ENCODE peak calls at places on chromosomes 12 and 14, in five cellular contexts. One of them, this sample, is unnamed.

GRCh38 chr12:53793221-53793620 is 41.4 kb upstream of the CISTR start:
- DNase-seq in neural crest cell: no peak
- DNase-seq in BE2C: no peak
- DNase-seq in lower leg skin: no peak
- DNase-seq in retinal pigment epithelial cell: no peak
- DNase-seq in this sample: no peak

GRCh38 chr14:80930095-80930494 is 11.4 kb downstream of the CEP128 start:
- DNase-seq in retinal pigment epithelial cell: no peak
- DNase-seq in BE2C: no peak
- DNase-seq in neural crest cell: no peak
- DNase-seq in lower leg skin: no peak
- DNase-seq in this sample: no peak

GRCh38 chr14:76950043-76951020 is 78.2 kb downstream of the IRF2BPL start:
- DNase-seq in neural crest cell: no peak
- DNase-seq in BE2C: no peak
- DNase-seq in lower leg skin: no peak
- DNase-seq in retinal pigment epithelial cell: peak; percentile 76
- DNase-seq in this sample: no peak

GRCh38 chr14:22471545-22472121 is 117.4 kb downstream of the DAD1 start:
- DNase-seq in neural crest cell: peak; percentile 44
- DNase-seq in retinal pigment epithelial cell: no peak
- DNase-seq in lower leg skin: no peak
- DNase-seq in BE2C: peak; percentile 82
- DNase-seq in this sample: peak; percentile 70

GRCh38 chr12:70590051-70590450 is 47.2 kb downstream of the PTPRB start:
- DNase-seq in neural crest cell: peak; percentile 72
- DNase-seq in BE2C: peak; percentile 76
- DNase-seq in lower leg skin: peak; percentile 59
- DNase-seq in retinal pigment epithelial cell: no peak
- DNase-seq in this sample: no peak

GRCh38 chr14:21915814-21916213 is 242.2 kb upstream of the OR4E1 start:
- DNase-seq in neural crest cell: no peak
- DNase-seq in lower leg skin: no peak
- DNase-seq in BE2C: no peak
- DNase-seq in retinal pigment epithelial cell: no peak
- DNase-seq in this sample: no peak

GRCh38 chr12:122411537-122411936 is 10.9 kb downstream of the CLIP1 start:
- DNase-seq in retinal pigment epithelial cell: no peak
- DNase-seq in lower leg skin: no peak
- DNase-seq in neural crest cell: no peak
- DNase-seq in BE2C: no peak
- DNase-seq in this sample: no peak

GRCh38 chr12:48980389-48980952 is 2.3 kb downstream of the WNT1 start:
- DNase-seq in neural crest cell: no peak
- DNase-seq in retinal pigment epithelial cell: no peak
- DNase-seq in BE2C: peak; percentile 31
- DNase-seq in lower leg skin: no peak
- DNase-seq in this sample: no peak

GRCh38 chr12:67452119-67452805 is 183.1 kb downstream of the CAND1 start:
- DNase-seq in lower leg skin: no peak
- DNase-seq in retinal pigment epithelial cell: no peak
- DNase-seq in neural crest cell: no peak
- DNase-seq in BE2C: no peak
- DNase-seq in this sample: no peak

GRCh38 chr12:64390275-64390851 is at the start of gene C12orf56:
- DNase-seq in BE2C: peak; percentile 9
- DNase-seq in neural crest cell: peak; percentile 11
- DNase-seq in lower leg skin: no peak
- DNase-seq in retinal pigment epithelial cell: no peak
- DNase-seq in this sample: peak; percentile 57

GRCh38 chr12:4956054-4956453 is 46.3 kb downstream of the KCNA1 start:
- DNase-seq in retinal pigment epithelial cell: peak; percentile 52
- DNase-seq in neural crest cell: no peak
- DNase-seq in BE2C: no peak
- DNase-seq in lower leg skin: no peak
- DNase-seq in this sample: no peak

GRCh38 chr12:56724660-56724988 is 475 bp downstream of the NACA start:
- DNase-seq in retinal pigment epithelial cell: no peak
- DNase-seq in BE2C: no peak
- DNase-seq in neural crest cell: peak; percentile 12
- DNase-seq in lower leg skin: no peak
- DNase-seq in this sample: no peak

GRCh38 chr14:92515510-92516343 is 2.1 kb downstream of the RIN3 start:
- DNase-seq in neural crest cell: no peak
- DNase-seq in BE2C: no peak
- DNase-seq in retinal pigment epithelial cell: no peak
- DNase-seq in lower leg skin: no peak
- DNase-seq in this sample: no peak

DNA sequence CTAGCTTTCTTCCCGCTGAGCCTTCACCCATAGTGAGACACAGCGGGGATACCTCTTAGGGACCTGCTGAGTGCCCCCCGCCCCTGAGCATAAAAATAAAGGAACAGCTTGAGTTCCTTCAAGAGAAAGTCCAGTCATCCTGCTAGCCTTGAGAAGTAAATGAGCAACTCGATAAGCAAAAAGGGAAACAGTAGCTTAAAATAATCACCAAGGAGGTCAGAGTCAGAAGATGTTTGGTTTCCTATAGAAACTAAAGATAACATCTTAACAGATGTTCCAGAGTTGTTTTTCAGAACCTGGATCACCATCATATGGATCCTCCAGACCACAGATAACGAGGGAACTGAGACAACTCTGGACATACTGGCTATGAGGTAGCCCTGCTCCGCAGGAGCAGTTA is 94.0 kb downstream of the BCAT1 start:
- DNase-seq in retinal pigment epithelial cell: no peak
- DNase-seq in lower leg skin: no peak
- DNase-seq in BE2C: no peak
- DNase-seq in neural crest cell: no peak
- DNase-seq in this sample: no peak
- TF ChIP-seq CTCF in retinal pigment epithelial cell: no peak
- TF ChIP-seq CTCF in lower leg skin: no peak
- TF ChIP-seq CTCF in BE2C: no peak
- TF ChIP-seq CTCF in neural crest cell: no peak
- TF ChIP-seq CTCF in this sample: no peak

GRCh38 chr12:115871714-115872113 is 405.8 kb downstream of the MED13L start:
- DNase-seq in lower leg skin: no peak
- DNase-seq in BE2C: peak; percentile 36
- DNase-seq in neural crest cell: peak; percentile 26
- DNase-seq in retinal pigment epithelial cell: no peak
- DNase-seq in this sample: no peak
- TF ChIP-seq CTCF in lower leg skin: no peak
- TF ChIP-seq CTCF in BE2C: peak; percentile 81
- TF ChIP-seq CTCF in neural crest cell: peak; percentile 70
- TF ChIP-seq CTCF in retinal pigment epithelial cell: peak; percentile 54
- TF ChIP-seq CTCF in this sample: peak; percentile 43

DNA sequence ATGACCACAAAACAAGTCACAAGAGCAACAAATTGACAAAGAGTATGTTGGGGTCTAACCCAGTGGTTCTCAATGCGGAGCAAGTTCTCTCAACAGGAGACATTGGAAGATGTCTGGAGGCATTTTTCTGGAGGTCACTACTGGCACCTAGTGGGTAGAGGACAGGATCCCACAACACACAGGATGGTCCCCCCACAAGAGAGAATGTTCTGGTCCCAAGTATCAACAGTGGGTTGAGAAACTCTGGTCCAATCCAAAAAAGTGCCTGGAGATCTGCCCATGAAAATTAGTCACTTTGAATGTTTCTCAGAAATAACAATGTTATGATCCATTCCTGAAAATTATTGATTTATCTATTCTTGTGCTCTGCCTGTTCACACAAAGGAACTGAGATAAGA is 3.3 kb downstream of the SSH1 start:
- DNase-seq in neural crest cell: no peak
- DNase-seq in lower leg skin: no peak
- DNase-seq in BE2C: no peak
- DNase-seq in retinal pigment epithelial cell: no peak
- DNase-seq in this sample: no peak
- TF ChIP-seq CTCF in neural crest cell: no peak
- TF ChIP-seq CTCF in lower leg skin: no peak
- TF ChIP-seq CTCF in BE2C: peak; percentile 18
- TF ChIP-seq CTCF in retinal pigment epithelial cell: peak; percentile 44
- TF ChIP-seq CTCF in this sample: peak; percentile 14

GRCh38 chr12:79119796-79120195 is 255.2 kb downstream of the SYT1 start:
- DNase-seq in neural crest cell: no peak
- DNase-seq in lower leg skin: no peak
- DNase-seq in BE2C: no peak
- DNase-seq in retinal pigment epithelial cell: no peak
- DNase-seq in this sample: no peak
- TF ChIP-seq CTCF in neural crest cell: no peak
- TF ChIP-seq CTCF in lower leg skin: no peak
- TF ChIP-seq CTCF in BE2C: peak; percentile 34
- TF ChIP-seq CTCF in retinal pigment epithelial cell: peak; percentile 15
- TF ChIP-seq CTCF in this sample: peak; percentile 70

GRCh38 chr14:88559852-88560251 is 3.0 kb upstream of the ZC3H14 start:
- DNase-seq in BE2C: no peak
- DNase-seq in neural crest cell: no peak
- DNase-seq in lower leg skin: no peak
- DNase-seq in retinal pigment epithelial cell: no peak
- DNase-seq in this sample: no peak

GRCh38 chr14:88562532-88562830 is 356 bp upstream of the ZC3H14 start:
- DNase-seq in BE2C: no peak
- DNase-seq in retinal pigment epithelial cell: no peak
- DNase-seq in neural crest cell: no peak
- DNase-seq in lower leg skin: no peak
- DNase-seq in this sample: no peak

GRCh38 chr14:88565427-88565826 is 2.6 kb downstream of the ZC3H14 start:
- DNase-seq in lower leg skin: no peak
- DNase-seq in neural crest cell: no peak
- DNase-seq in BE2C: no peak
- DNase-seq in retinal pigment epithelial cell: no peak
- DNase-seq in this sample: no peak

GRCh38 chr14:88563845-88564244 is 1.0 kb downstream of the ZC3H14 start:
- DNase-seq in neural crest cell: no peak
- DNase-seq in retinal pigment epithelial cell: no peak
- DNase-seq in lower leg skin: no peak
- DNase-seq in BE2C: no peak
- DNase-seq in this sample: no peak

DNA sequence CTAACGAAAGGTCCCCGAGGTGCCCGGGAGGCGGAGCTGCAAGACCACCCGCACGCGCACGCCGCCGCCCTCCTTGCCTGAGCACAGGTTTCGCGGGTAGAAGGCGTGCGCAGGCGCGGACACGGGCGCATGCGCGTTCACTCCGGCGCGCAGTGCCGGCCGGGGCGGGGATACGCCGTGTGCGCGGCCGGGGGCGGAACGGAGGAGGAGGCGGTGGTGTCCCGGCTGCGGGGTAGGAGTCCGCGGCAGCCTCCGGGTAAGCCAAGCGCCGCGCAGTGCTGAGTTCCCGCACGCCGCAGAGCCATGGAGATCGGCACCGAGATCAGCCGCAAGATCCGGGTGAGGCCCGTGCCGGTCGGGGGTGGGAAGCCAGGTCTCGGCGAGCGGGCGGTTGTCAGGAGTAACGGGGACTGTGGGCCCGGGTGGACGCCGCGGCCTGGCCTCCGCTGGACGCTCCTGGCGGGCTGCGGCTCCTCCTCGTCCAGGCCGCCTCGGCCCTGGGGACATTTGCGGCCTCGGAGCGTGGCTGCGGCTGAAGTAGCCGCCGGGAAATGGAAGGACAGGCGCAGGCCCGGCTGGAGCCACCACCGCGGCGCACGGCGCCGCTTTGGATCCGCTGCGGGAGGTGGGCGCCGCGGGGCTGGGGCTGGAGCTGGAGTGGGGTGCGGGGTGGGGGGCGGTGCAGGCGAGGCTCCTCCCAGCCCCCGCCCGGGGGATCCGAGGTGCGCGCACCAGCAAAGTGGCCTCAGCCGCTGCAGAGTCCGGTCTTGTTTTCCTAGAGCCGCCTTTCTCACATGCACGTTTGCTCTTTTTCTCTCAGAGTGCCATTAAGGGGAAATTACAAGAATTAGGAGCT is at the start of gene ZC3H14:
- DNase-seq in lower leg skin: peak; percentile 56
- DNase-seq in retinal pigment epithelial cell: peak; percentile 40
- DNase-seq in neural crest cell: peak; percentile 83
- DNase-seq in BE2C: peak; percentile 94
- DNase-seq in this sample: peak; percentile 70
- TF ChIP-seq CTCF in lower leg skin: no peak
- TF ChIP-seq CTCF in retinal pigment epithelial cell: no peak
- TF ChIP-seq CTCF in neural crest cell: no peak
- TF ChIP-seq CTCF in BE2C: peak; percentile 15
- TF ChIP-seq CTCF in this sample: no peak

GRCh38 chr14:69247691-69248440 is 12.1 kb upstream of the GALNT16 start:
- DNase-seq in BE2C: no peak
- DNase-seq in neural crest cell: no peak
- DNase-seq in retinal pigment epithelial cell: no peak
- DNase-seq in lower leg skin: peak; percentile 67
- DNase-seq in this sample: no peak
- TF ChIP-seq CTCF in BE2C: peak; percentile 24
- TF ChIP-seq CTCF in neural crest cell: peak; percentile 56
- TF ChIP-seq CTCF in retinal pigment epithelial cell: peak; percentile 28
- TF ChIP-seq CTCF in lower leg skin: no peak
- TF ChIP-seq CTCF in this sample: no peak

GRCh38 chr12:3303410-3304136 is 187.4 kb upstream of the PRMT8 start:
- DNase-seq in retinal pigment epithelial cell: no peak
- DNase-seq in BE2C: no peak
- DNase-seq in lower leg skin: no peak
- DNase-seq in neural crest cell: no peak
- DNase-seq in this sample: no peak
- TF ChIP-seq CTCF in retinal pigment epithelial cell: peak; percentile 29
- TF ChIP-seq CTCF in BE2C: peak; percentile 31
- TF ChIP-seq CTCF in lower leg skin: no peak
- TF ChIP-seq CTCF in neural crest cell: peak; percentile 43
- TF ChIP-seq CTCF in this sample: no peak

GRCh38 chr12:2624543-2625266 is 170.1 kb upstream of the FKBP4 start:
- DNase-seq in retinal pigment epithelial cell: no peak
- DNase-seq in neural crest cell: peak; percentile 20
- DNase-seq in BE2C: peak; percentile 50
- DNase-seq in lower leg skin: no peak
- DNase-seq in this sample: no peak
- TF ChIP-seq CTCF in retinal pigment epithelial cell: peak; percentile 47
- TF ChIP-seq CTCF in neural crest cell: peak; percentile 73
- TF ChIP-seq CTCF in BE2C: peak; percentile 37
- TF ChIP-seq CTCF in lower leg skin: no peak
- TF ChIP-seq CTCF in this sample: peak; percentile 36

This sample was measured in D721Med.